ENCODE peak calls at places on chromosome 17, in ten cellular contexts. T is GF-D8, Z is GM23248, S is nephron progenitor cell, M is fibroblast of lung, P is WTC11, D is ACHN, X is GM19239, H is skeletal muscle cell, L is ovary. F is an unnamed sample.

GRCh38 chr17:65930140-65930715 is 261.7 kb downstream of the CEP112 start:
- DNase-seq in L (no peak), D (no peak), Z (peak; percentile 10), X (no peak), P (no peak), M (no peak), H (no peak), S (no peak), T (no peak), F (no peak)

GRCh38 chr17:17225901-17226300 is 11.1 kb downstream of the FLCN start:
- DNase-seq in Z (no peak), L (no peak), T (no peak), P (no peak), M (no peak), S (no peak), X (no peak), H (no peak), D (no peak), F (no peak)

GRCh38 chr17:28004344-28004743 is 38.1 kb upstream of the NLK start:
- DNase-seq in D (no peak), L (no peak), Z (no peak), M (no peak), P (no peak), H (no peak), S (no peak), T (no peak), X (no peak), F (no peak)

GRCh38 chr17:81573794-81574642 is 21.9 kb upstream of the FAAP100 start:
- DNase-seq in X (no peak), H (no peak), M (no peak), Z (no peak), P (no peak), L (no peak), D (no peak), T (no peak), S (peak; percentile 28), F (no peak)

GRCh38 chr17:40407460-40407859 is 10.2 kb downstream of the TOP2A start:
- DNase-seq in M (no peak), Z (no peak), P (no peak), D (no peak), X (no peak), T (no peak), S (no peak), H (no peak), L (no peak), F (no peak)

GRCh38 chr17:6413073-6413472 is 21.8 kb downstream of the AIPL1 start:
- DNase-seq in D (peak; percentile 71), T (no peak), H (no peak), S (no peak), X (peak; percentile 40), Z (peak; percentile 52), M (peak; percentile 65), L (no peak), P (no peak), F (no peak)

GRCh38 chr17:1989135-1989534 is 36.0 kb downstream of the RTN4RL1 start:
- DNase-seq in L (no peak), T (no peak), S (no peak), X (no peak), M (peak; percentile 89), P (no peak), D (peak; percentile 24), Z (peak; percentile 98), H (peak; percentile 36), F (peak; percentile 42)

GRCh38 chr17:321386-321941 is 31.1 kb downstream of the RPH3AL start:
- DNase-seq in Z (no peak), H (no peak), D (no peak), L (no peak), M (no peak), X (no peak), S (no peak), P (no peak), T (no peak), F (no peak)

GRCh38 chr17:69523252-69523861 is 108.9 kb downstream of the MAP2K6 start:
- DNase-seq in T (no peak), P (no peak), D (peak; percentile 62), H (no peak), S (peak; percentile 16), X (no peak), Z (peak; percentile 74), M (peak; percentile 80), L (no peak), F (no peak)

GRCh38 chr17:51692917-51693316 is 432.6 kb downstream of the UTP18 start:
- DNase-seq in P (no peak), S (peak; percentile 18), D (no peak), X (no peak), T (no peak), L (no peak), M (no peak), Z (no peak), H (no peak), F (no peak)

GRCh38 chr17:10127819-10128375 is 70.5 kb downstream of the GAS7 start:
- DNase-seq in D (no peak), H (peak; percentile 93), L (peak; percentile 85), M (peak; percentile 94), T (no peak), S (peak; percentile 32), P (no peak), Z (peak; percentile 98), X (no peak), F (peak; percentile 88)

GRCh38 chr17:77145635-77146632 is 5.2 kb downstream of the SEC14L1 start:
- DNase-seq in T (no peak), H (no peak), S (peak; percentile 40), L (no peak), D (peak; percentile 80), Z (peak; percentile 85), X (no peak), P (peak; percentile 34), M (peak; percentile 79), F (peak; percentile 77)

GRCh38 chr17:82740906-82741759 is 5.7 kb downstream of the FN3K start:
- DNase-seq in D (no peak), M (peak; percentile 31), Z (peak; percentile 12), L (no peak), P (no peak), H (no peak), S (no peak), X (no peak), T (no peak), F (no peak)

GRCh38 chr17:40069751-40070643 is 7.2 kb downstream of the THRA start:
- DNase-seq in T (no peak), P (no peak), D (peak; percentile 57), X (no peak), L (peak; percentile 68), S (no peak), H (no peak), M (peak; percentile 56), Z (peak; percentile 74), F (no peak)

GRCh38 chr17:77098884-77099545 is 41.8 kb upstream of the SEC14L1 start:
- DNase-seq in M (peak; percentile 83), P (no peak), S (no peak), X (no peak), H (no peak), L (peak; percentile 51), Z (peak; percentile 86), D (no peak), T (peak; percentile 51), F (no peak)

GRCh38 chr17:20970329-20970728 is 72.5 kb downstream of the USP22 start:
- DNase-seq in X (no peak), S (no peak), Z (no peak), M (no peak), D (no peak), P (no peak), T (no peak), H (no peak), L (no peak), F (no peak)

GRCh38 chr17:33811006-33811760 is 443.9 kb upstream of the CCL2 start:
- DNase-seq in X (no peak), D (no peak), S (no peak), P (no peak), M (no peak), T (no peak), H (no peak), L (no peak), Z (no peak), F (no peak)

GRCh38 chr17:20083460-20083859 is 74.3 kb downstream of the SPECC1 start:
- DNase-seq in D (no peak), S (no peak), Z (peak; percentile 42), P (no peak), H (peak; percentile 54), X (no peak), M (peak; percentile 74), T (no peak), L (no peak), F (no peak)

GRCh38 chr17:2709173-2709661 is 2.3 kb downstream of the CLUH start:
- DNase-seq in M (no peak), P (no peak), L (no peak), X (peak; percentile 83), Z (peak; percentile 54), H (no peak), D (no peak), T (no peak), S (no peak), F (no peak)

GRCh38 chr17:67865438-67865837 is 40.1 kb downstream of the BPTF start:
- DNase-seq in Z (no peak), M (no peak), S (no peak), P (no peak), H (no peak), D (no peak), T (no peak), L (no peak), X (no peak), F (no peak)

GRCh38 chr17:2634361-2634960 is 41.0 kb downstream of the PAFAH1B1 start:
- DNase-seq in X (no peak), P (no peak), M (no peak), H (no peak), S (no peak), Z (peak; percentile 12), L (no peak), D (peak; percentile 89), T (no peak), F (no peak)

GRCh38 chr17:4944554-4945175 is 3.7 kb downstream of the PFN1 start:
- DNase-seq in T (no peak), H (no peak), X (no peak), L (no peak), D (no peak), M (no peak), P (no peak), S (no peak), Z (no peak), F (no peak)

GRCh38 chr17:68297168-68297567 is 5.9 kb downstream of the ARSG start:
- DNase-seq in D (no peak), M (no peak), T (no peak), Z (peak; percentile 33), H (no peak), X (no peak), S (no peak), L (no peak), P (no peak), F (no peak)

GRCh38 chr17:44959821-44960523 is 8.1 kb downstream of the C1QL1 start:
- DNase-seq in S (no peak), D (no peak), T (no peak), M (no peak), P (no peak), Z (no peak), L (no peak), X (no peak), H (no peak), F (no peak)

GRCh38 chr17:13114601-13115024 is 96.8 kb upstream of the ELAC2 start:
- DNase-seq in X (peak; percentile 9), T (no peak), Z (peak; percentile 83), M (peak; percentile 52), S (peak; percentile 68), D (peak; percentile 58), H (no peak), L (no peak), P (peak; percentile 69), F (peak; percentile 21)